ENCODE peak calls at places on chromosomes 16 and 17, in four cellular contexts. C is esophagus muscularis mucosa, J is endothelial cell of umbilical vein, X is A549. Z is an unnamed sample.

GRCh38 chr17:17064322-17064721 is 22.1 kb downstream of the MPRIP start:
- DNase-seq in C (no peak), J (no peak), X (no peak), Z (no peak)

GRCh38 chr16:53944026-53944425 is 240.1 kb downstream of the FTO start:
- DNase-seq in C (no peak), J (no peak), X (no peak), Z (no peak)

GRCh38 chr16:1706386-1707192 is 594 bp downstream of the MAPK8IP3 start:
- DNase-seq in C (no peak), J (no peak), X (no peak), Z (no peak)

GRCh38 chr17:73635101-73635767 is 9.0 kb downstream of the SDK2 start:
- DNase-seq in C (no peak), J (no peak), X (no peak), Z (no peak)

GRCh38 chr16:27800817-27801216 is 250.9 kb downstream of the KATNIP start:
- DNase-seq in C (no peak), J (no peak), X (no peak), Z (no peak)

GRCh38 chr17:32878211-32878610 is 1.3 kb upstream of the MYO1D start:
- DNase-seq in C (no peak), J (no peak), X (no peak), Z (no peak)

GRCh38 chr17:50165466-50165865 is 339 bp upstream of the SGCA start:
- DNase-seq in C (no peak), J (no peak), X (no peak), Z (no peak)

GRCh38 chr16:89960966-89961365 is 12.4 kb downstream of the DEF8 start:
- DNase-seq in C (no peak), J (no peak), X (no peak), Z (no peak)

GRCh38 chr16:20051611-20052010 is 22.1 kb downstream of the GPR139 start:
- DNase-seq in C (no peak), J (no peak), X (no peak), Z (no peak)

GRCh38 chr16:496097-496886 is 31.2 kb upstream of the CAPN15 start:
- DNase-seq in C (no peak), J (peak), X (no peak), Z (no peak)

GRCh38 chr17:4230142-4230541 is 33.6 kb downstream of the ANKFY1 start:
- DNase-seq in C (peak), J (peak), X (peak), Z (peak)

GRCh38 chr16:71287903-71288302 is 1.3 kb downstream of the CMTR2 start:
- DNase-seq in C (no peak), J (no peak), X (no peak), Z (no peak)

GRCh38 chr16:586645-587590 is 2.9 kb upstream of the RAB40C start:
- DNase-seq in C (no peak), J (no peak), X (no peak), Z (no peak)

GRCh38 chr17:35709874-35710273 is 21.6 kb upstream of the RASL10B start:
- DNase-seq in C (no peak), J (no peak), X (no peak), Z (no peak)

GRCh38 chr17:17830740-17831207 is 6.0 kb downstream of the SREBF1 start:
- DNase-seq in C (no peak), J (no peak), X (no peak), Z (no peak)

GRCh38 chr17:76716146-76716833 is 5.5 kb upstream of the MXRA7 start:
- DNase-seq in C (no peak), J (no peak), X (no peak), Z (no peak)

GRCh38 chr16:57735755-57736418 is at the start of gene KATNB1:
- DNase-seq in C (no peak), J (no peak), X (no peak), Z (no peak)

GRCh38 chr17:29495011-29495410 is 71.8 kb downstream of the ABHD15 start:
- DNase-seq in C (no peak), J (no peak), X (no peak), Z (no peak)

GRCh38 chr17:4900231-4901107 is 1.1 kb downstream of the C17orf107 start:
- DNase-seq in C (no peak), J (no peak), X (no peak), Z (peak)

GRCh38 chr17:27085517-27085916 is 208.4 kb upstream of the WSB1 start:
- DNase-seq in C (no peak), J (no peak), X (no peak), Z (no peak)

GRCh38 chr16:15993541-15993940 is 44.1 kb downstream of the ABCC1 start:
- DNase-seq in C (no peak), J (no peak), X (no peak), Z (no peak)

GRCh38 chr16:12535535-12536411 is 267.9 kb downstream of the CPPED1 start:
- DNase-seq in C (no peak), J (no peak), X (no peak), Z (no peak)

GRCh38 chr16:84460406-84461028 is 43.9 kb downstream of the MEAK7 start:
- DNase-seq in C (no peak), J (no peak), X (no peak), Z (no peak)

GRCh38 chr17:60526726-60527125 is 684 bp upstream of the APPBP2 start:
- DNase-seq in C (peak), J (peak), X (no peak), Z (no peak)

GRCh38 chr17:82450357-82451106 is at the start of gene CYBC1:
- DNase-seq in C (peak), J (peak), X (peak), Z (peak)

GRCh38 chr16:56998352-56998751 is 9.0 kb downstream of the NLRC5 start:
- DNase-seq in C (no peak), J (no peak), X (no peak), Z (no peak)

GRCh38 chr16:35570946-35571345 is 2111.5 kb downstream of the TP53TG3F start:
- DNase-seq in C (peak), J (no peak), X (no peak), Z (no peak)

GRCh38 chr16:10787304-10787703 is 31.3 kb downstream of the TVP23A start:
- DNase-seq in C (no peak), J (no peak), X (no peak), Z (no peak)

GRCh38 chr17:72342582-72343527 is 222.0 kb downstream of the SOX9 start:
- DNase-seq in C (no peak), J (no peak), X (no peak), Z (peak)

GRCh38 chr17:28811594-28812135 is 30.9 kb downstream of the FAM222B start:
- DNase-seq in C (no peak), J (peak), X (peak), Z (no peak)

GRCh38 chr16:85720319-85720637 is 30.6 kb downstream of the C16orf74 start:
- DNase-seq in C (no peak), J (no peak), X (no peak), Z (no peak)

GRCh38 chr16:5466551-5466950 is 369.0 kb upstream of the EEF2KMT start:
- DNase-seq in C (no peak), J (no peak), X (no peak), Z (no peak)

GRCh38 chr16:73047221-73047535 is 750 bp downstream of the ZFHX3 start:
- DNase-seq in C (no peak), J (no peak), X (no peak), Z (no peak)

GRCh38 chr17:15026088-15026487 is 239.0 kb downstream of the PMP22 start:
- DNase-seq in C (no peak), J (no peak), X (no peak), Z (no peak)

GRCh38 chr16:2163211-2163881 is 7.8 kb downstream of the TRAF7 start:
- DNase-seq in C (no peak), J (no peak), X (no peak), Z (peak)

DNA sequence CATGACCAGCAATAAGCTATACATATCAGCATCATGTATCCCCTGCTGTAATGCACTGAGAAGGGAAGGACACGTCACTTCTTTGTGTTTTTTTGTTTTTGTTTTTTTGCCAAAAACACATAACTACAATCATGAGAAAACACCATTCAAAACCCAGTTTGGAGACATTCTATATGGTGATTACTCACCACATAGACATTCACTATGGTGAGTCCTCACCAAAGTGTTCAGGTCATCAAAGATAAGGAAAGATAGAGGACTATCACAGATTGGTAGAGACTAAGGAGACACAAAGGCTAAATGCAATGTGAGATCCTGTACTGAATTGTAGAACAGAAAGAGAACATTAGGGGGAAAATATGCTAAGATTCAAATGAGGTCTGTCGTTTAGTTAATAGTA is 46.7 kb downstream of the PIK3R5 start:
- DNase-seq in C (no peak), J (no peak), X (no peak), Z (no peak)
- TF ChIP-seq CTCF in C (no peak), J (no peak), X (no peak), Z (no peak)

DNA sequence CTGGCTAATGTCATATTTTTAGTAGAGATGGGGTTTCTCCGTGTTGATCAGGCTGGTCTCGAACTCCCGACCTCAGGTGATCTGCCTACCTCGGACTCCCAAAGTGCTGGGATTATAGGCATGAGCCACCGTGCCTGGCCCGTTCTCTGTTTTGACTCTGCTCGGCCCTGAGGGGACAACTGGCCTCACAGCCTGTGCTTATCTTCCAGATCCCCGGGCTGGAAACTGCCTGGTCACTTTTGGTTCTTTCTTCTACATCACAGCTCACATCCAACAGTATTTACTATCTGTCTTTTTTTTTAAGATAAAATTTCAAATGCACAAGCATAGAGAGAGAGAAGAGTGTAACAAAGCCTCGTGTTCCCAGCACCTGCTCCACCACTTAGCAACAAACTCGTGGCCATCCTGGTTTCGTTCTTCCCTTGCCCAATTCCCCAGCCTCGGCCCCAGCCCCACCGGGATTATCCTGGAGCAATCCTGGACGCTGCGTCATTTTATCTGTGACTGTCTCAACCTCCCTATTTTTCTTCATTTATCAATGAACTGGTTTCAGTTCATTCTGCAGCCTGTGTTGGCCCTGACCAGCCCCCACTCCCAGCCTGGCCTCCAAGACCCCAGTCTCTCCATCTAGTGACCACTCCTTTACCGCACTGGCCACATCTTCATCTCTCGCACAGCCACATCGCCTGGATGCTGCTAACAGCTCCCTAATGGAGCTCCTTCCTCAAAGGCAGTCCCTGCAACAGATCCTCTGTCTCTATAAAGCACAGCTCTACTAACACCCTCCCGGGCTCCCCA is 21.1 kb downstream of the PIMREG start:
- DNase-seq in C (no peak), J (no peak), X (no peak), Z (no peak)
- TF ChIP-seq POLR2A in C (no peak), J (no peak), X (no peak), Z (no peak)

DNA sequence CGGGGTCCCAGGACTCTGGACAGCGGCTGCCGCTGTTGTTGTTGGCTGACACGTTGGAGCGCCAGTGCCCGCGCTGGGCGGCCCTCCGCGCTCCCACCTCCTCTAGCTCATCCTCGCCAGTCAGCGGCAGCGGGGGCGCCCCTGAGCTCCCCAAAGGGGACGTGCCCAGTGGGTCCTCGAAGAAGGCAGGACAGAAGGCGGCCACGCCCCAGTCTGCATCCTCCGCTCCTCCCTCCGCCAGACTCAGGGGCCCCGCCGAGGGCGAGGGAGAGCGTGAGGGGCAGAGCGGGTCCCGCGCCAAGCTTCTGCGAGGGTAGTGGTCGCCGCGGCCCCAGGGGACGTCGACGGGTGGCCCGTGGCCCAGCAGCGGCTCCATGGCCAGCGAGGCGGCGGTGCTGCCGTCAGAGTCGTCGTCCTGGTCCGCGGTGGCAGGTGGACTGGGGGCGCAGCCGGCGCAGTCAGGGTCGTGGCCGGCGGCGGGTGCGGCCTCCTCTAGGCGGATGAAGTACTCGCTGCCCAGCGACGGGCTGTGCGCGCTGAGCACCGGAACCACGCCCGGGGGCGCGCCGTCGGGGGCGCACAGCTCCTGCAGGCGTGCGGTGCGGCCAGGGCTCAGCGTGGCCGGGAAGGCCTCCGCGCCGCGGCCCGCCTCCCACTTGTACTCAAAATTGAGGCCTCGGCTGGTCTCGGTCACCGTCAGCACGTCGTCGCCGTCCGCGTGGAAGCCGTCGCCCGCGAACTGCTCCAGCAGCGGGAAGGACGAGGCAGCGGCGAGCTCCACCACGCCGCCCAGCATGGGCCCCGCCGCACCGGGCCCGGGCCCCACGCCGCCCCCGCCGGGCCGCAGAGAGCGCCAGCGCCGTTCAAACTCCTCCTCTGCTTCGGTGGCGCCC is 43.2 kb upstream of the PVALEF start:
- DNase-seq in C (no peak), J (no peak), X (no peak), Z (peak)
- H3K27ac ChIP-seq in C (no peak), J (no peak), X (no peak), Z (no peak)

GRCh38 chr17:9878791-9879525 is 26.1 kb downstream of the RCVRN start:
- DNase-seq in C (no peak), J (no peak), X (no peak), Z (no peak)

GRCh38 chr17:9875441-9875840 is 29.6 kb downstream of the RCVRN start:
- DNase-seq in C (no peak), J (no peak), X (no peak), Z (no peak)

GRCh38 chr17:9878361-9878760 is 26.7 kb downstream of the RCVRN start:
- DNase-seq in C (no peak), J (no peak), X (no peak), Z (no peak)

GRCh38 chr17:9872852-9873251 is 32.2 kb downstream of the RCVRN start:
- DNase-seq in C (no peak), J (no peak), X (no peak), Z (peak)

DNA sequence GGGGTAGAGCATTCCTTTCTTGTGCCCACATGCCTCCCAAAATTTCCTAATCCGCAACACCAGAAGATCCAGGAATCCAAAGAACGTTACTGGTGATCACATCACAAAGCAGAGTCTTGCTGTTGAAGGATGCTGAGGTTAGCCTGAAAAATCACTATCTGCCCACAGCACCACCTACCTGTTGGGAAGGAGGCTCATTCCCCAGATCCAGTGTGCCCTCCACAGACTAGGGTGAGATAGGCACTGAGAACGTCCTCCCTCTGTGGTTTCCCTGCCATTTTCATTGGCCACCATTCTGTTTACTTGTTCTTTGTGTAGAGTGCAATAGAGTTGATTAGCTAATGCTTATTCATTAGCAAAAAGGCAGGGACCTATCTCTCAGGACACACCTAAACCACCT is 30.3 kb downstream of the RCVRN start:
- DNase-seq in C (no peak), J (no peak), X (no peak), Z (no peak)
- TF ChIP-seq CTCF in C (no peak), J (no peak), X (peak), Z (no peak)

DNA sequence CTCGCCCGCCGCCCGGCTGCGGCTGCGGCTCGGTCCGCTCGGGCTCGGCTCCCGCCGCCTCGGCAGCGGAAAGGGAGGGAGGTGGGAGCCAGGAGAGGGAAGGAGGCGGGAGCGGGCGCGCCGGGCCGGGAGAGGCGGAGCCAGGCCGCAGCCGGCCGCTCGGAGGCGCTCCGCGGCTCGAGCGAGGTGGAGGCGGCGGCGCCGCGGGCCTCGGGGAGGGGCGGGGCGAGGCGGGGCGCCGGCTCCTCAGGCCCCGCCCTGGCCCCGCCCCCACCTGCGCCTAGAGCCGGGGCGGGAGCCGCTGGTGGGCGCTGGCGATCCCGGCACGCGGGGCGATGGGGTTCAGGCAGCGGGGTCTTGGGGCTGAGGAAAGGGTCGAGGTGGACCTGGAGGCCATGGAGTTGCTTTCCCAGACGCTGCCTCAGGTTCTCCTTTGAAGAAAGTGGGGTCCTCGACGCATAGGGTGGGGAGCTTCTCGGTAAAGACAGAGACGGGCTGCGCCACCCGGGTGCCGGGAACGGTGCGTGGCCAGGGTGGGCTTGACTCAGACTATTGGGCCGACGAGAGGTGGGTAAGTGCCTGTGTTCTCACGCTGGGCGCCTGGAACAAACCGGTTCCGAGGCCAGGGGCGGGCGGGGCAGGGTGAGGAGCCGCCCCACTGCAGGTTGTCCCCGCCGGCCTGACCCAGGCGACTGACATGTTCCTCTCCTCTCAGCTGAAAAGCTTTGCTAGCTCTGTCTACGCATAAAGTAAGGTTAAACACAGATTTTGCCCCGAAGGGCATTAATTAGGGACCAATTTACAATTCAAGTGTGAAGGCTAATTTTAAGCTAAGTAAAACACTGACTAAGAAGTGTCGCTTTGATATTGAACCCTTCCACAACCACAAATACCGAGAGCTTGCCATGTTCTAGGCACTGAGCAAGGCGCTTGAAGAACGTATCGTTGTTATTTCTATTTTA is at the start of gene CMTM4:
- DNase-seq in C (no peak), J (peak), X (peak), Z (peak)
- TF ChIP-seq POLR2A in C (no peak), J (peak), X (peak), Z (no peak)